ENCODE peak calls at places on chromosomes 13 and 19, in seven cellular contexts. One of them, this sample, is unnamed.

GRCh38 chr19:2394669-2395292 is 32.6 kb downstream of the TIMM13 start:
- DNase-seq in fibroblast of villous mesenchyme: no peak
- DNase-seq in lower lobe of right lung: no peak
- DNase-seq in breast epithelium: no peak
- DNase-seq in GM12865: peak; percentile 67
- DNase-seq in AG04449: no peak
- DNase-seq in nephron progenitor cell: no peak
- DNase-seq in this sample: no peak

GRCh38 chr13:81048026-81048461 is 707.1 kb upstream of the SPRY2 start:
- DNase-seq in nephron progenitor cell: no peak
- DNase-seq in lower lobe of right lung: no peak
- DNase-seq in GM12865: peak; percentile 1
- DNase-seq in breast epithelium: no peak
- DNase-seq in fibroblast of villous mesenchyme: no peak
- DNase-seq in AG04449: no peak
- DNase-seq in this sample: no peak

GRCh38 chr13:46804391-46804815 is 7.4 kb upstream of the ESD start:
- DNase-seq in AG04449: peak; percentile 95
- DNase-seq in fibroblast of villous mesenchyme: peak; percentile 53
- DNase-seq in lower lobe of right lung: no peak
- DNase-seq in nephron progenitor cell: no peak
- DNase-seq in breast epithelium: no peak
- DNase-seq in GM12865: no peak
- DNase-seq in this sample: no peak

GRCh38 chr13:36341718-36342117 is 4.5 kb downstream of the SPART start:
- DNase-seq in AG04449: no peak
- DNase-seq in breast epithelium: no peak
- DNase-seq in fibroblast of villous mesenchyme: peak; percentile 83
- DNase-seq in lower lobe of right lung: no peak
- DNase-seq in nephron progenitor cell: no peak
- DNase-seq in GM12865: no peak
- DNase-seq in this sample: no peak

GRCh38 chr19:34481861-34482379 is 362 bp downstream of the WTIP start:
- DNase-seq in breast epithelium: no peak
- DNase-seq in AG04449: no peak
- DNase-seq in fibroblast of villous mesenchyme: no peak
- DNase-seq in nephron progenitor cell: no peak
- DNase-seq in GM12865: no peak
- DNase-seq in lower lobe of right lung: no peak
- DNase-seq in this sample: no peak

GRCh38 chr13:47503468-47503867 is 497.6 kb downstream of the SUCLA2 start:
- DNase-seq in fibroblast of villous mesenchyme: no peak
- DNase-seq in nephron progenitor cell: no peak
- DNase-seq in AG04449: no peak
- DNase-seq in GM12865: no peak
- DNase-seq in lower lobe of right lung: no peak
- DNase-seq in breast epithelium: no peak
- DNase-seq in this sample: no peak

GRCh38 chr13:113400621-113401451 is 36.9 kb upstream of the GRTP1 start:
- DNase-seq in AG04449: no peak
- DNase-seq in fibroblast of villous mesenchyme: no peak
- DNase-seq in breast epithelium: no peak
- DNase-seq in nephron progenitor cell: no peak
- DNase-seq in lower lobe of right lung: peak; percentile 50
- DNase-seq in GM12865: no peak
- DNase-seq in this sample: no peak

GRCh38 chr13:80237646-80238045 is 103.3 kb downstream of the SPRY2 start:
- DNase-seq in lower lobe of right lung: no peak
- DNase-seq in breast epithelium: no peak
- DNase-seq in fibroblast of villous mesenchyme: peak; percentile 14
- DNase-seq in AG04449: peak; percentile 40
- DNase-seq in GM12865: no peak
- DNase-seq in nephron progenitor cell: no peak
- DNase-seq in this sample: no peak

GRCh38 chr13:47903836-47904235 is 97.2 kb downstream of the SUCLA2 start:
- DNase-seq in lower lobe of right lung: no peak
- DNase-seq in AG04449: peak; percentile 33
- DNase-seq in fibroblast of villous mesenchyme: peak; percentile 87
- DNase-seq in breast epithelium: no peak
- DNase-seq in GM12865: no peak
- DNase-seq in nephron progenitor cell: no peak
- DNase-seq in this sample: no peak

GRCh38 chr19:38769635-38770211 is 3.6 kb downstream of the LGALS7 start:
- DNase-seq in lower lobe of right lung: peak; percentile 95
- DNase-seq in breast epithelium: peak; percentile 93
- DNase-seq in GM12865: peak; percentile 89
- DNase-seq in fibroblast of villous mesenchyme: peak; percentile 71
- DNase-seq in nephron progenitor cell: peak; percentile 87
- DNase-seq in AG04449: no peak
- DNase-seq in this sample: peak; percentile 91

GRCh38 chr13:112456138-112457056 is 80.2 kb downstream of the SPACA7 start:
- DNase-seq in AG04449: no peak
- DNase-seq in fibroblast of villous mesenchyme: no peak
- DNase-seq in lower lobe of right lung: no peak
- DNase-seq in breast epithelium: no peak
- DNase-seq in nephron progenitor cell: no peak
- DNase-seq in GM12865: no peak
- DNase-seq in this sample: no peak

GRCh38 chr13:83211301-83211700 is 671.0 kb downstream of the SLITRK1 start:
- DNase-seq in nephron progenitor cell: no peak
- DNase-seq in GM12865: no peak
- DNase-seq in breast epithelium: no peak
- DNase-seq in lower lobe of right lung: no peak
- DNase-seq in AG04449: peak; percentile 36
- DNase-seq in fibroblast of villous mesenchyme: no peak
- DNase-seq in this sample: no peak

GRCh38 chr13:34357435-34358232 is 539.7 kb downstream of the RFC3 start:
- DNase-seq in AG04449: peak; percentile 42
- DNase-seq in GM12865: peak; percentile 5
- DNase-seq in fibroblast of villous mesenchyme: peak; percentile 59
- DNase-seq in nephron progenitor cell: no peak
- DNase-seq in breast epithelium: no peak
- DNase-seq in lower lobe of right lung: no peak
- DNase-seq in this sample: no peak

GRCh38 chr19:23377276-23377675 is 18.0 kb downstream of the ZNF91 start:
- DNase-seq in GM12865: no peak
- DNase-seq in nephron progenitor cell: no peak
- DNase-seq in breast epithelium: no peak
- DNase-seq in fibroblast of villous mesenchyme: no peak
- DNase-seq in lower lobe of right lung: no peak
- DNase-seq in AG04449: no peak
- DNase-seq in this sample: no peak

GRCh38 chr13:46031581-46032263 is 20.8 kb downstream of the ZC3H13 start:
- DNase-seq in breast epithelium: no peak
- DNase-seq in GM12865: no peak
- DNase-seq in fibroblast of villous mesenchyme: peak; percentile 54
- DNase-seq in nephron progenitor cell: no peak
- DNase-seq in AG04449: no peak
- DNase-seq in lower lobe of right lung: no peak
- DNase-seq in this sample: no peak

GRCh38 chr19:28426902-28427232 is 786.1 kb downstream of the UQCRFS1 start:
- DNase-seq in lower lobe of right lung: no peak
- DNase-seq in nephron progenitor cell: no peak
- DNase-seq in AG04449: no peak
- DNase-seq in breast epithelium: no peak
- DNase-seq in GM12865: no peak
- DNase-seq in fibroblast of villous mesenchyme: no peak
- DNase-seq in this sample: no peak

GRCh38 chr19:49073514-49074378 is 1.2 kb upstream of the KCNA7 start:
- DNase-seq in lower lobe of right lung: no peak
- DNase-seq in GM12865: no peak
- DNase-seq in breast epithelium: no peak
- DNase-seq in AG04449: no peak
- DNase-seq in nephron progenitor cell: no peak
- DNase-seq in fibroblast of villous mesenchyme: no peak
- DNase-seq in this sample: no peak

GRCh38 chr19:30686252-30686762 is 314.1 kb downstream of the ZNF536 start:
- DNase-seq in fibroblast of villous mesenchyme: no peak
- DNase-seq in GM12865: no peak
- DNase-seq in breast epithelium: no peak
- DNase-seq in AG04449: no peak
- DNase-seq in lower lobe of right lung: no peak
- DNase-seq in nephron progenitor cell: no peak
- DNase-seq in this sample: no peak
- TF ChIP-seq CTCF in fibroblast of villous mesenchyme: peak; percentile 23
- TF ChIP-seq CTCF in GM12865: no peak
- TF ChIP-seq CTCF in breast epithelium: no peak
- TF ChIP-seq CTCF in AG04449: no peak
- TF ChIP-seq CTCF in lower lobe of right lung: no peak
- TF ChIP-seq CTCF in nephron progenitor cell: no peak
- TF ChIP-seq CTCF in this sample: no peak

DNA sequence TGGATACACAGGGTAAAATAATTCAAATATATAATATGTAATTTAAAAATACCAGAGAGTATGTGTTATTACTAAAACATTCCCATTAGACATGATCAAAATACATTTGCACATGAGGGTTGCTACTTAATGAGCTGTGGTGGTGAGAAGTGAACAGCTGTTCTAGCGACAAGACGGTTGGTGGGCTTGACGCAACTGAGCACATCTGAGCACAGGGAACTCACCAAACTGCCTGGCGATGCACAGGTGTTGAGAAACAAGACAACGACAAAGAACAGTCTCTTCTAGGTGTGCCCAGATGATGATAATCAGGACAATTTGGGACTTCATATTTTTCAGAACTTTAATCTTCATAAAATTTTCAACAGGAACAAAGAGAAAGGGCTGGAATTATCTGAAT is 555.1 kb upstream of the SGCG start:
- DNase-seq in AG04449: no peak
- DNase-seq in GM12865: no peak
- DNase-seq in nephron progenitor cell: no peak
- DNase-seq in breast epithelium: no peak
- DNase-seq in fibroblast of villous mesenchyme: no peak
- DNase-seq in lower lobe of right lung: no peak
- DNase-seq in this sample: no peak
- TF ChIP-seq CTCF in AG04449: no peak
- TF ChIP-seq CTCF in GM12865: no peak
- TF ChIP-seq CTCF in nephron progenitor cell: no peak
- TF ChIP-seq CTCF in breast epithelium: no peak
- TF ChIP-seq CTCF in fibroblast of villous mesenchyme: no peak
- TF ChIP-seq CTCF in lower lobe of right lung: no peak
- TF ChIP-seq CTCF in this sample: no peak

DNA sequence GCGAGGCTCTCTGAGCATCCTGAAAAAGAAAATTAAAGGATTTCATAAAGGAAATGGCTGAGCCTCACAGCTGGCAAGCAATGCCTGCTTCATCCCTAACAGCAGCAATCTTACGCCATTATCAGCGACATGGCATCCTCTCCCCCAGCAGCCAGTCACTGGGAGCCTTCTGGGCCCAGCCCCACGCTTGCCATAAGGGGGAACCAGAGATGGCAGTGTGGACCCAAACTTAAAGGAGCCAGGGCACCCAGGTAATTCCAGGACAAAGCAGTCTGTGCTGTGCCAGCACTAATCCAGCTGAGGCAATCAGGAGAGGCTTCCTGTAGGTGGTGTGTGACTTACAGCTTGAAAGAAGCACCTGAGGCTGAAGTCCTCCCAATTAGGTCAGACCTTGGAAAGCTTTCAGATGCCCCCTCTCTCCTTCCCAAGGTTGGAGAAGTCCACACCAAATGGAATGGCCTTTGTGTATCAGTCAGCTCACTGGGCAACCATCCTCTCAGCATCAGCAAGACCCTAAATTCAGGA is 10.3 kb downstream of the VSTM2B start:
- DNase-seq in fibroblast of villous mesenchyme: no peak
- DNase-seq in breast epithelium: no peak
- DNase-seq in nephron progenitor cell: no peak
- DNase-seq in GM12865: no peak
- DNase-seq in AG04449: no peak
- DNase-seq in lower lobe of right lung: no peak
- DNase-seq in this sample: no peak
- TF ChIP-seq CTCF in fibroblast of villous mesenchyme: no peak
- TF ChIP-seq CTCF in breast epithelium: no peak
- TF ChIP-seq CTCF in nephron progenitor cell: no peak
- TF ChIP-seq CTCF in GM12865: no peak
- TF ChIP-seq CTCF in AG04449: no peak
- TF ChIP-seq CTCF in lower lobe of right lung: no peak
- TF ChIP-seq CTCF in this sample: no peak

DNA sequence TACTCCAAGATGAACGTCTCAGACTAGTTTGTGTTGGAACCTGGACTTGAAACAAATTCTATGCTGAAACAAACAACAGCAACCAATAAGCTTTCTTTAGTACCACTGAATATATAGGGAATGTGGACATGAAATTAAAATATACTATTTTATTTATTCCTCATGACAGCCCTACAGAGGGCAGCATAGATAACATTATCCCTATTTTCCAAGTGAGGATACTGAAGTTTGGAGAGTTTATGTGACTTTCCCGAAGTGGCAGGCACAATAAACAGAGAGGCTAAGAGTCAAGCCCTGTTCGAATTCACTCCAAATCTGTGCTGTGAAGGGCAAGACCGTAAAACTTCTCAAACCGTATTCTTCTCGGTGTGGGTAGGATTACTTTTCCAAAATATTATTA is 509.9 kb upstream of the GPC6 start:
- DNase-seq in fibroblast of villous mesenchyme: peak; percentile 8
- DNase-seq in breast epithelium: no peak
- DNase-seq in AG04449: no peak
- DNase-seq in nephron progenitor cell: no peak
- DNase-seq in GM12865: no peak
- DNase-seq in lower lobe of right lung: no peak
- DNase-seq in this sample: no peak
- TF ChIP-seq CTCF in fibroblast of villous mesenchyme: peak; percentile 33
- TF ChIP-seq CTCF in breast epithelium: no peak
- TF ChIP-seq CTCF in AG04449: no peak
- TF ChIP-seq CTCF in nephron progenitor cell: no peak
- TF ChIP-seq CTCF in GM12865: no peak
- TF ChIP-seq CTCF in lower lobe of right lung: peak; percentile 16
- TF ChIP-seq CTCF in this sample: no peak

GRCh38 chr19:18683109-18683954 is at the start of gene CRTC1:
- DNase-seq in AG04449: no peak
- DNase-seq in fibroblast of villous mesenchyme: peak; percentile 86
- DNase-seq in breast epithelium: peak; percentile 90
- DNase-seq in lower lobe of right lung: peak; percentile 90
- DNase-seq in nephron progenitor cell: peak; percentile 94
- DNase-seq in GM12865: peak; percentile 93
- DNase-seq in this sample: peak; percentile 47
- TF ChIP-seq CTCF in AG04449: no peak
- TF ChIP-seq CTCF in fibroblast of villous mesenchyme: no peak
- TF ChIP-seq CTCF in breast epithelium: no peak
- TF ChIP-seq CTCF in lower lobe of right lung: no peak
- TF ChIP-seq CTCF in nephron progenitor cell: no peak
- TF ChIP-seq CTCF in GM12865: no peak
- TF ChIP-seq CTCF in this sample: no peak

GRCh38 chr19:20359933-20360720 is 193.1 kb downstream of the ZNF486 start:
- DNase-seq in GM12865: no peak
- DNase-seq in fibroblast of villous mesenchyme: no peak
- DNase-seq in breast epithelium: no peak
- DNase-seq in AG04449: no peak
- DNase-seq in lower lobe of right lung: no peak
- DNase-seq in nephron progenitor cell: no peak
- DNase-seq in this sample: no peak
- TF ChIP-seq CTCF in GM12865: no peak
- TF ChIP-seq CTCF in fibroblast of villous mesenchyme: no peak
- TF ChIP-seq CTCF in breast epithelium: peak; percentile 11
- TF ChIP-seq CTCF in AG04449: no peak
- TF ChIP-seq CTCF in lower lobe of right lung: peak; percentile 26
- TF ChIP-seq CTCF in nephron progenitor cell: no peak
- TF ChIP-seq CTCF in this sample: no peak